ENCODE peak calls at places on chromosome X, in five cellular contexts. A is breast epithelium, S is left ventricle myocardium inferior, G is ascending aorta, F is PC-3. Z is an unnamed sample. For H3K9me3, the result is how much of the 10 kb centered on the place peaks cover.

GRCh38 chrX:23373129-23373804 is 38.6 kb downstream of the PTCHD1 start:
- DNase-seq in A (no peak), S (no peak), G (no peak), F (peak), Z (no peak)

GRCh38 chrX:105051364-105051763 is 169.1 kb downstream of the TEX13A start:
- DNase-seq in A (no peak), S (no peak), G (no peak), F (no peak), Z (no peak)

GRCh38 chrX:123803331-123803983 is 56.4 kb upstream of the XIAP start:
- DNase-seq in A (no peak), S (no peak), G (no peak), F (peak), Z (no peak)

GRCh38 chrX:153423652-153424051 is 12.4 kb downstream of the ZFP92 start:
- DNase-seq in A (no peak), S (peak), G (no peak), F (no peak), Z (no peak)

GRCh38 chrX:133681416-133681815 is 266.1 kb upstream of the GPC4 start:
- DNase-seq in A (no peak), S (no peak), G (no peak), F (no peak), Z (no peak)

GRCh38 chrX:56798866-56799864 is 70.1 kb downstream of the NBDY start:
- DNase-seq in A (peak), S (no peak), G (no peak), F (no peak), Z (no peak)

GRCh38 chrX:51860679-51861078 is 32.7 kb upstream of the MAGED1 start:
- DNase-seq in A (no peak), S (no peak), G (no peak), F (peak), Z (no peak)

GRCh38 chrX:153400146-153401132 is 711 bp downstream of the PNMA6E start:
- DNase-seq in A (no peak), S (no peak), G (no peak), F (peak), Z (peak)

GRCh38 chrX:57772637-57773036 is 92.6 kb upstream of the NLRP2B start:
- DNase-seq in A (no peak), S (no peak), G (no peak), F (peak), Z (no peak)

GRCh38 chrX:115214151-115214550 is 19.7 kb downstream of the LRCH2 start:
- DNase-seq in A (no peak), S (no peak), G (no peak), F (no peak), Z (no peak)

GRCh38 chrX:39953879-39954278 is 143.9 kb downstream of the BCOR start:
- DNase-seq in A (peak), S (peak), G (no peak), F (peak), Z (no peak)

GRCh38 chrX:69015156-69015555 is 150.1 kb downstream of the PJA1 start:
- DNase-seq in A (no peak), S (no peak), G (no peak), F (no peak), Z (no peak)

GRCh38 chrX:25191403-25191802 is 175.6 kb upstream of the ARX start:
- DNase-seq in A (no peak), S (no peak), G (no peak), F (peak), Z (no peak)

GRCh38 chrX:121958886-121959285 is 911.5 kb downstream of the GLUD2 start:
- DNase-seq in A (no peak), S (no peak), G (no peak), F (peak), Z (no peak)
- H3K9me3 ChIP-seq in A (under half), S (under half), G (under half), F (under half), Z (under half)

GRCh38 chrX:7119927-7120577 is 27.5 kb upstream of the STS start:
- DNase-seq in A (no peak), S (no peak), G (no peak), F (no peak), Z (no peak)
- H3K9me3 ChIP-seq in A (under half), S (under half), G (under half), F (under half), Z (under half)

GRCh38 chrX:70332600-70332999 is 42.7 kb downstream of the KIF4A start:
- DNase-seq in A (no peak), S (no peak), G (no peak), F (no peak), Z (no peak)
- H3K9me3 ChIP-seq in A (under half), S (under half), G (under half), F (under half), Z (under half)

DNA sequence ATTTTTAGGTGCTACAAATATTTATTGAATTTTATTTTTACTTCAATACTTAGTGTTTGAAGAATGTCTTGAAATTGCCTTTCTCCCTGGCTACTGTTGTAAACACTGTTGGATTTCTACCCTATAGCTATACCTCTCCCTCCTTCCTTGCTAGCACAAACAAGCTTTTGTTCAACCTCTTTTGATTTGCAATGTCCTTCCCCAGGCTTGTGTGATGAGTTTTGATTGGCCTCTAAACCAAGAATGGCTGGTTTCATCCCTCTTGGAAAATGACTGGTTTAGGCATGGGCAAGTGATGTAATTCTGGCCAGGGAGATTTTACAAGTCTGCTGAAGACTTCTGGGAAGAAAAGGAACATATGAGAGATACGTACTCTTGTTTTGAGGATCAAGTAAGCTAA is 25.3 kb upstream of the SLITRK2 start:
- DNase-seq in A (no peak), S (no peak), G (no peak), F (no peak), Z (no peak)
- H3K9me3 ChIP-seq in A (under half), S (under half), G (under half), F (under half), Z (under half)

GRCh38 chrX:151701531-151701930 is 6.3 kb downstream of the PRRG3 start:
- DNase-seq in A (no peak), S (no peak), G (no peak), F (no peak), Z (no peak)
- H3K9me3 ChIP-seq in A (under half), S (under half), G (under half), F (under half), Z (under half)

GRCh38 chrX:81291996-81292395 is 90.1 kb downstream of the SH3BGRL start:
- DNase-seq in A (no peak), S (no peak), G (no peak), F (no peak), Z (no peak)

DNA sequence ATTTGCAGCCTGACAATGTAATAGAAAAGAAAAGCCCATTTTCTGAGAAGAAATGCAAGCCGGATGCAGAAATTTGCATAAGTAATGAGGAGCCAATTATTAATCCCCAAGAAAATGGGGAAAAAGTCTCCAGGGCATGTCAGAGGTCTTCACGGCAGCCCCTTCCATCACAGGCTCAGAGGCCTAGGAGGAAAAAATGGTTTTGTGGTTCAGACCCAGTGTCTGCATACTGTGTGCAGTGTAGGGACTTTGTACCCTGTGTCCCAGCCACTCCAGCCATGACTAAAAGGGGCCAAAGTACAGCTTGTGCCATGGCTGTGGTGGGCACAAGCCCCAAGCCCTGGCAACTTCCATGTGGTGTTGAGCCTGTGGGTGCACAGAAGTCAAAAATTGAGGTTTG is 92.2 kb downstream of the SH3BGRL start:
- DNase-seq in A (no peak), S (no peak), G (no peak), F (no peak), Z (no peak)
- H3K9me3 ChIP-seq in A (under half), S (under half), G (under half), F (under half), Z (under half)

GRCh38 chrX:17608898-17609297 is 128.4 kb upstream of the SCML1 start:
- DNase-seq in A (no peak), S (no peak), G (no peak), F (peak), Z (no peak)

GRCh38 chrX:17613979-17614572 is 123.2 kb upstream of the SCML1 start:
- DNase-seq in A (no peak), S (no peak), G (no peak), F (peak), Z (no peak)

GRCh38 chrX:17606211-17606610 is 131.1 kb upstream of the SCML1 start:
- DNase-seq in A (no peak), S (no peak), G (no peak), F (no peak), Z (no peak)

GRCh38 chrX:17605676-17606075 is 131.6 kb upstream of the SCML1 start:
- DNase-seq in A (no peak), S (no peak), G (no peak), F (no peak), Z (no peak)

GRCh38 chrX:17610788-17611187 is 126.5 kb upstream of the SCML1 start:
- DNase-seq in A (no peak), S (no peak), G (no peak), F (no peak), Z (no peak)
- H3K9me3 ChIP-seq in A (under half), S (under half), G (under half), F (under half), Z (under half)